ENCODE peak calls at places on chromosomes 11 and 22, in eight cellular contexts. A, R, F, M, D, Q, E and K are unnamed samples.

GRCh38 chr11:125168875-125169537 is 4.5 kb downstream of the PKNOX2 start:
- DNase-seq in F (no peak), M (no peak), Q (no peak), R (no peak), D (no peak), E (no peak), A (peak; percentile 67), K (no peak)

GRCh38 chr11:116071241-116071640 is 567.0 kb upstream of the CADM1 start:
- DNase-seq in E (no peak), A (no peak), F (no peak), R (no peak), D (no peak), Q (no peak), M (no peak), K (no peak)

GRCh38 chr11:132911186-132911585 is 621.1 kb downstream of the OPCML start:
- DNase-seq in Q (peak; percentile 58), A (peak; percentile 2), F (no peak), M (no peak), R (peak; percentile 65), E (no peak), D (peak; percentile 72), K (no peak)

GRCh38 chr11:57597971-57598830 is 716 bp downstream of the SERPING1 start:
- DNase-seq in M (no peak), Q (no peak), E (no peak), A (peak; percentile 63), R (no peak), F (peak; percentile 92), D (peak; percentile 69), K (peak; percentile 94)

GRCh38 chr11:8871283-8871775 is 39.7 kb upstream of the AKIP1 start:
- DNase-seq in M (peak; percentile 38), E (no peak), R (peak; percentile 58), A (peak; percentile 96), F (peak; percentile 89), Q (peak; percentile 70), D (peak; percentile 66), K (peak; percentile 77)

GRCh38 chr11:66665369-66665768 is 12.3 kb downstream of the RBM4B start:
- DNase-seq in E (no peak), A (no peak), R (no peak), D (no peak), Q (no peak), M (no peak), F (no peak), K (no peak)

GRCh38 chr11:111435046-111435698 is 56.1 kb upstream of the POU2AF1 start:
- DNase-seq in A (no peak), F (no peak), D (no peak), R (no peak), M (no peak), E (no peak), Q (no peak), K (no peak)

GRCh38 chr22:37379085-37379484 is 48.2 kb downstream of the ELFN2 start:
- DNase-seq in Q (no peak), D (no peak), F (no peak), A (no peak), E (no peak), R (no peak), M (no peak), K (no peak)

GRCh38 chr11:819943-820649 is 1.4 kb downstream of the PNPLA2 start:
- DNase-seq in E (no peak), F (no peak), Q (peak; percentile 87), A (peak; percentile 43), R (peak; percentile 85), D (peak; percentile 98), M (peak; percentile 94), K (peak; percentile 97)

DNA sequence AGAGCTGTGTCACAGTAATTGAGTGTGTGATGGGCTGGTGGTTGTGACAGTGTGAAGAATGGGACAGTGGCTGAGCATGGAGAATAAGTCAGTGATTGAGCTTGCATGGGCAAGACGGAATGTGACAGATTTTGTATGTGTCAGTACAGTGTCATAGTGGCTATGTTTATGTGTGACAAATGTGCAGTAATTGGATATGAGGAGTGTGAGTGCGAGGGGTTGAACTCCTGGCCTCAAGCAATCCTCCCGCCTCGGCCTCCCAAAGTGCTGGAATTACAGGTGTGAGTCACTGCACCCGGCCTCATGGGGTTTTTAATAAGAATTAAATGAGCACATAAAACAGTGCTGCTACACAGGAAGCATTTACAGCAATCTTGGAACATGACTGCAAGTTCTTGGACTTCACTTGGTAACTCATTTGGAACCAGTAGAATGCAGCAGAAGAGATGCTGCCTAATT is 619 bp upstream of the RRAS2 start:
- DNase-seq in M (no peak), R (no peak), A (no peak), Q (no peak), F (no peak), E (no peak), D (no peak), K (no peak)
- TF ChIP-seq CTCF in M (no peak), R (no peak), A (no peak), Q (no peak), F (no peak), E (no peak), D (no peak), K (no peak)

GRCh38 chr11:1826552-1827094 is 8.2 kb upstream of the SYT8 start:
- DNase-seq in D (peak; percentile 41), F (no peak), E (peak; percentile 12), R (peak; percentile 60), M (no peak), Q (peak; percentile 74), A (peak; percentile 45), K (peak; percentile 94)

GRCh38 chr11:1823376-1824220 is 11.2 kb upstream of the SYT8 start:
- DNase-seq in D (no peak), A (no peak), R (no peak), F (no peak), M (no peak), E (no peak), Q (no peak), K (no peak)

GRCh38 chr11:1825785-1826451 is 8.9 kb upstream of the SYT8 start:
- DNase-seq in A (no peak), Q (no peak), D (no peak), E (no peak), M (no peak), F (no peak), R (no peak), K (no peak)

GRCh38 chr11:1824221-1825038 is 10.4 kb upstream of the SYT8 start:
- DNase-seq in A (no peak), R (no peak), D (no peak), Q (no peak), F (no peak), M (no peak), E (no peak), K (no peak)

GRCh38 chr11:1825039-1825740 is 9.6 kb upstream of the SYT8 start:
- DNase-seq in M (peak; percentile 77), D (peak; percentile 72), R (no peak), F (no peak), Q (no peak), E (no peak), A (no peak), K (peak; percentile 66)
- TF ChIP-seq CTCF in M (peak; percentile 49), D (no peak), R (no peak), F (no peak), Q (no peak), E (peak; percentile 60), A (peak; percentile 48), K (peak; percentile 45)

GRCh38 chr11:119295178-119295577 is 21.8 kb downstream of the MCAM start:
- DNase-seq in M (no peak), R (peak; percentile 53), D (no peak), Q (peak; percentile 67), A (peak; percentile 12), E (no peak), F (no peak), K (no peak)
- TF ChIP-seq CTCF in M (no peak), R (peak; percentile 24), D (no peak), Q (peak; percentile 10), A (no peak), E (no peak), F (no peak), K (no peak)

GRCh38 chr11:2130881-2131352 is 8.3 kb downstream of the IGF2 start:
- DNase-seq in E (no peak), D (no peak), R (no peak), F (no peak), A (no peak), M (no peak), Q (no peak), K (no peak)
- TF ChIP-seq CTCF in E (no peak), D (no peak), R (no peak), F (no peak), A (no peak), M (no peak), Q (no peak), K (no peak)

GRCh38 chr11:127017482-127017881 is 16.9 kb upstream of the KIRREL3 start:
- DNase-seq in E (peak; percentile 63), D (no peak), Q (peak; percentile 46), M (no peak), A (peak; percentile 45), F (no peak), R (peak; percentile 32), K (no peak)
- TF ChIP-seq CTCF in E (peak; percentile 76), D (no peak), Q (peak; percentile 35), M (no peak), A (peak; percentile 38), F (no peak), R (no peak), K (no peak)

DNA sequence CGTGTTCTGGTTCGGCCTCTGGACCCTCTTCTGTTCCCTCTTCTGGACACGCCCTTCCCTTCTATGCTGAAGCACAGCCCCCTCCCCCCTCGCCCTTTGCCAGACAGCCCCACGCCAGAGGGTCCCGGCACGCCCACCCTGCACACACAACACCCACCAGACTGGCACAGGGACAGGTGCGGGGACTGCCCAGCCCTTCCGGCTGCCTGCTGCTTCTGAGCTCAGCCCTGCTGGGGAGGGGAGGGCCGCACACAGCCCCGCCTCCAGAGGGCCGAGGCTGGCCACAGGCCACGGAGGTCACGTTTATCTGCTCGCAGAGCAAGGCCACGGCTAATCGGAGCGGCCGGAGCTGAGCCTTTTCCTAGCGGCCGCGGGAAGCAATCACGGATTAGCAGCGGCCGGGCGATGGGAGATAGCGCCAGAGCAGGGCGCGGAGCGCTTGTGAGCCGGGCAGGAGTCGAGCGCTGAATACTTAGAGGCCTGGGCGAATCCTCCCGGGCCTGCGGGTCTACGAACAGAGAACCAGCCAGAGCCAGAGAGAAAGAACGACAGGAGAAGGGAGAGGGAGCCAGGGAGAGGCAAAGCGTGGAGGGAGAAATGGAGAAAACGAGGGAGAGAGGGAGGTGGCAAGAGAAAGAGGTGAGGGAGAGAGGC is 21.5 kb downstream of the OTUB1 start:
- DNase-seq in D (peak; percentile 75), Q (no peak), A (peak; percentile 53), E (no peak), F (no peak), M (no peak), R (peak; percentile 21), K (peak; percentile 75)
- TF ChIP-seq CTCF in D (no peak), Q (no peak), A (peak; percentile 47), E (no peak), F (no peak), M (no peak), R (no peak), K (peak; percentile 31)

DNA sequence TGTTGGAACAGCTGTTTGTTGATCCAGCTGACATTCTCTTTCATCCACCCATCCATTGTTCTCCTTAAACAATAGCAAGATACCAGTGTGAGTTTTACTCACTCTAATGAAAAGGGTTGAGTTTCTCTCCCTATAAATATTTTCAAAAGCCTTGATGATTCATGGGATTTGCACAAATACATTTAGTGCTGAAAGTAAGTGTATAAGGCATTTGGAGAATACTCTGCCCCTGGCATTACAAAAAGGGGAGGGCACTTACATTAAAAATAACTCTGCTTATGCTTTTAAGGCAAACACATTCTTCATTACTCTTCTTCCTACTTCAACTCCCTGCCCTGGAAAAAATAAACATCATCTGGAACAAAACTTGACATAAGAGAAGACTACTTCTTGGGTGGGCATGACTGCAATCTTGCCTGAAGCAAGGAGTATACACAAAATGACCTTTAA is 634.9 kb downstream of the METTL15 start:
- DNase-seq in M (no peak), A (peak; percentile 80), E (no peak), R (peak; percentile 48), Q (peak; percentile 27), F (no peak), D (no peak), K (no peak)
- TF ChIP-seq CTCF in M (no peak), A (no peak), E (no peak), R (no peak), Q (no peak), F (no peak), D (no peak), K (no peak)